ENCODE peak calls at places on chromosomes 1 and 21, in seven cellular contexts. G is GM23338, L is thoracic aorta, O is OCI-LY7, K is adrenal gland, A is A549, E is neural progenitor cell. N is an unnamed sample.

GRCh38 chr1:2788506-2789163 is 12.9 kb downstream of the TTC34 start:
- DNase-seq in G (peak; percentile 27), L (no peak), O (no peak), K (peak; percentile 9), A (no peak), E (no peak), N (no peak)

GRCh38 chr1:44834328-44834727 is 8.7 kb downstream of the PTCH2 start:
- DNase-seq in G (no peak), L (no peak), O (no peak), K (peak; percentile 5), A (no peak), E (no peak), N (no peak)

GRCh38 chr21:45029298-45029967 is 44.9 kb upstream of the ADARB1 start:
- DNase-seq in G (peak; percentile 63), L (no peak), O (no peak), K (no peak), A (no peak), E (peak; percentile 79), N (peak; percentile 54)

GRCh38 chr1:155272466-155273133 is 704 bp downstream of the CLK2 start:
- DNase-seq in G (no peak), L (no peak), O (no peak), K (no peak), A (peak; percentile 77), E (no peak), N (no peak)

GRCh38 chr1:34086561-34086960 is 78.5 kb downstream of the CSMD2 start:
- DNase-seq in G (no peak), L (no peak), O (no peak), K (no peak), A (no peak), E (no peak), N (no peak)

GRCh38 chr1:100443739-100444571 is 91.6 kb downstream of the CDC14A start:
- DNase-seq in G (no peak), L (no peak), O (peak; percentile 33), K (no peak), A (no peak), E (no peak), N (no peak)

GRCh38 chr21:14535702-14536101 is 10.4 kb downstream of the SAMSN1 start:
- DNase-seq in G (no peak), L (no peak), O (no peak), K (no peak), A (no peak), E (no peak), N (no peak)

GRCh38 chr21:38821248-38821647 is 15.5 kb downstream of the ETS2 start:
- DNase-seq in G (no peak), L (no peak), O (no peak), K (no peak), A (no peak), E (no peak), N (no peak)

GRCh38 chr1:83705091-83705490 is 293.8 kb downstream of the TTLL7 start:
- DNase-seq in G (no peak), L (no peak), O (no peak), K (no peak), A (no peak), E (no peak), N (no peak)

GRCh38 chr1:46333300-46334029 is 7.1 kb upstream of the NSUN4 start:
- DNase-seq in G (peak; percentile 89), L (no peak), O (peak; percentile 88), K (no peak), A (peak; percentile 45), E (peak; percentile 41), N (no peak)

GRCh38 chr1:247448107-247448778 is 9.7 kb downstream of the OR2B11 start:
- DNase-seq in G (peak; percentile 90), L (no peak), O (no peak), K (peak; percentile 61), A (peak; percentile 37), E (peak; percentile 56), N (peak; percentile 71)

GRCh38 chr1:3352084-3352951 is 102.1 kb upstream of the ARHGEF16 start:
- DNase-seq in G (peak; percentile 78), L (peak; percentile 73), O (no peak), K (peak; percentile 79), A (no peak), E (peak; percentile 94), N (no peak)

GRCh38 chr1:19206947-19207346 is 3.1 kb downstream of the UBR4 start:
- DNase-seq in G (no peak), L (no peak), O (no peak), K (no peak), A (no peak), E (no peak), N (no peak)

GRCh38 chr1:60936052-60936619 is 146.2 kb upstream of the NFIA start:
- DNase-seq in G (no peak), L (no peak), O (no peak), K (no peak), A (no peak), E (no peak), N (no peak)

GRCh38 chr1:204560590-204560989 is 44.4 kb downstream of the MDM4 start:
- DNase-seq in G (peak; percentile 54), L (no peak), O (no peak), K (no peak), A (no peak), E (no peak), N (no peak)

GRCh38 chr1:207997486-207998268 is 86.8 kb upstream of the CD34 start:
- DNase-seq in G (peak; percentile 86), L (peak; percentile 41), O (peak; percentile 48), K (peak; percentile 87), A (peak; percentile 81), E (peak; percentile 78), N (peak; percentile 64)

GRCh38 chr1:156618853-156619581 is at the start of gene HAPLN2:
- DNase-seq in G (peak; percentile 82), L (no peak), O (peak; percentile 45), K (no peak), A (peak; percentile 56), E (peak; percentile 72), N (no peak)

GRCh38 chr1:223665592-223666312 is at the start of gene CAPN8:
- DNase-seq in G (no peak), L (no peak), O (no peak), K (no peak), A (no peak), E (no peak), N (no peak)

GRCh38 chr1:8047112-8047511 is 21.0 kb upstream of the ERRFI1 start:
- DNase-seq in G (no peak), L (no peak), O (no peak), K (no peak), A (no peak), E (no peak), N (no peak)

DNA sequence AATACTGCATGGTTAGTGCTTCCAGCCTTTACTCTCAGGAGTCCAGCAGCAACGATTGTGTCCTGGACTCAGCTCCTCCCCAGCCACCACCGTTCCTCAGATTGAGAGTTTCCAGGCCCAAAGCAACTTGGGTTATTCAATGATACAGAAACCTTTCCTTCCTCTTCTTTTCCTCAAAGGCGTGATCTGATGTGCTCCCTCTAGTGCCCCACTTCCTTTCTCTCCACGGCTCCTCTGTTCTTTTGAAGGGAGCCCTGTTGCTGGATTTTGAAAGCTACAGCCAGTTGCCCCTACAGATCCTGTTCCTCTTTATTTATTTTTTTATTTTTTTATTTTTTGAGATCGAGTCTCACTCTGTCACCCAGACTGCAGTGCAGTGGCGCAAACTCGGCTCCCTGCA is 14.1 kb downstream of the CRP start:
- DNase-seq in G (peak; percentile 38), L (no peak), O (no peak), K (no peak), A (no peak), E (no peak), N (no peak)
- TF ChIP-seq CTCF in G (peak; percentile 38), L (no peak), O (no peak), K (no peak), A (no peak), E (no peak), N (no peak)

GRCh38 chr1:6447016-6447817 is 18.8 kb downstream of the TNFRSF25 start:
- DNase-seq in G (peak; percentile 79), L (no peak), O (peak; percentile 22), K (no peak), A (no peak), E (peak; percentile 90), N (no peak)
- H3K4me1 ChIP-seq in G (peaks cover 7% of the 10 kb centered on the region), L (no peaks in the 10 kb centered on the region), O (peaks cover 12% of the 10 kb centered on the region), K (no peaks in the 10 kb centered on the region), A (peaks cover 2% of the 10 kb centered on the region), E (peaks cover 25% of the 10 kb centered on the region), N (peaks cover 3% of the 10 kb centered on the region)

GRCh38 chr1:52364235-52364839 is 1.7 kb downstream of the CC2D1B start:
- DNase-seq in G (peak; percentile 42), L (no peak), O (peak; percentile 26), K (no peak), A (no peak), E (no peak), N (no peak)
- H3K27ac ChIP-seq in G (no peak overlapping the region), L (peak overlapping the region; percentile 88), O (no peak overlapping the region), K (peak overlapping the region; percentile 98), A (peak overlapping the region; percentile 98), E (no peak overlapping the region), N (no peak overlapping the region)

GRCh38 chr1:32500387-32501209 is 35.7 kb downstream of the ZBTB8B start:
- DNase-seq in G (peak; percentile 85), L (no peak), O (peak; percentile 21), K (peak; percentile 76), A (peak; percentile 72), E (peak; percentile 93), N (peak; percentile 60)
- TF ChIP-seq CTCF in G (peak; percentile 3), L (no peak), O (no peak), K (peak; percentile 33), A (no peak), E (peak; percentile 18), N (no peak)

DNA sequence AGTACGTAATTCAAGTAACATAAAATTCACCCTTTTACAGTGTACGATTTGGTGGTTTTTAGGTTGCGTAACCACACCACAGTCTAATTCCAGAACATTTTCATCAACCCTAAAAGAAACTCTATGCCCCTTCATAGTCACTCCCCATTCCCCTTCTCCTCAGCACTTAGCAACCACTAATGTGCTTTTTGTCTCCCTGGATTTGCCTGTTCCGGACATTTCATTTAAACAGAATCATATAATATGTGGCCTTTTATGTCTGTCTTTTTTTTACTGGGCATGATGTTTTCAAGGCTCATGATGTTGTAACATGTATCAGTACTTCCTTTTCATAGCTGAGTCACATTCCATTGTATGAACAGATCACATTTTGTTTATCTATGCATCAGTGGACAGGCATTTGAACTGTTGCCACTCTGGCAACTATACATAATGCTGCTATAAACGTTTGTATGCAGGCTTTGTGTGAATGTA is 20.8 kb downstream of the OBSCN start:
- DNase-seq in G (no peak), L (no peak), O (no peak), K (no peak), A (peak; percentile 20), E (no peak), N (no peak)
- H3K4me1 ChIP-seq in G (no peaks in the 10 kb centered on the region), L (no peaks in the 10 kb centered on the region), O (no peaks in the 10 kb centered on the region), K (no peaks in the 10 kb centered on the region), A (peaks cover 17% of the 10 kb centered on the region), E (no peaks in the 10 kb centered on the region), N (peaks cover 48% of the 10 kb centered on the region)

DNA sequence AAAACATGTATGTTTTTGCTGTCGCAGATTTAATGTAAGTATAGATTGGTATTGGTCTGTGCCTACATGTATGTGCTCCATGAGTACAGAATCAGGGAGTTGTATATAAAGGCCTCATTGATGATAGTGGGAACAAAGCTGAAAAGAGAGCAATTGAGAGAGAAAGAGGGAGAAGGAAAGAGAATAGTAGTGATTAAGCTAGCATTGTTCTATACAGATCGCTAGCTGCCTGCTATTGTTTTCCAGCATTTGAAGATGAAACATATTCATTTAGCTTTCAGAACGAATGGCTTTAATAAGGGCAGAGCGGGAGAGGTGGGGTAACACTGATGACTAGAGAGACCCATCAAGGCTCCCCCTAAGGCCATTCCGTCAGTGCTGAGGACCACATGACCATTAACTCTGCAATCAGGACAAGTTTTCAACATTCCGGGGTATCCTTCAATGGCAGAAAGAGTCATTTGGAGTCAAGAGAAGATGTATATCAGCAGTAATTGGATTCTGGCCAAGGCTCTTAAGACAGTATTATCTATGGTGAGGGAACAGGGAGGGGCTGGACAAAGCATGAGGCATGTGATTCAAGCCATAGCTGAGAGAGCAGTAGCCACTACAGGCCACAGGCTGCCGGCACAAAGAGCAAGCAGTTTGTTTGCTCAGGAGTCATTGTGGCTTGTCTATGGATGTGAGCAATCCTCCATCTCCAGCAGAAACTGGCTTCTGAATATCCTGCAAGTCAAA is 176.5 kb downstream of the PBX1 start:
- DNase-seq in G (no peak), L (no peak), O (no peak), K (peak; percentile 44), A (no peak), E (peak; percentile 38), N (no peak)
- H3K27ac ChIP-seq in G (peak overlapping the region; percentile 28), L (no peak overlapping the region), O (no peak overlapping the region), K (no peak overlapping the region), A (peak overlapping the region; percentile 66), E (no peak overlapping the region), N (no peak overlapping the region)

N was measured in heart right ventricle.